ENCODE peak calls at places on chromosomes 1 and 21, in eight cellular contexts. One of them, this sample, is unnamed.

GRCh38 chr1:24828887-24829192 is 83.6 kb downstream of the CLIC4 start:
- DNase-seq in cardiac muscle cell: no peak
- DNase-seq in DND-41: no peak
- DNase-seq in CD8-positive, alpha-beta memory T cell: no peak
- DNase-seq in neural progenitor cell: no peak
- DNase-seq in CD4-positive, alpha-beta T cell: no peak
- DNase-seq in HCT116: no peak
- DNase-seq in dorsolateral prefrontal cortex: no peak
- DNase-seq in this sample: no peak

GRCh38 chr1:95232646-95233320 is 1.2 kb upstream of the RWDD3 start:
- DNase-seq in CD8-positive, alpha-beta memory T cell: no peak
- DNase-seq in HCT116: no peak
- DNase-seq in neural progenitor cell: no peak
- DNase-seq in cardiac muscle cell: peak
- DNase-seq in DND-41: no peak
- DNase-seq in CD4-positive, alpha-beta T cell: no peak
- DNase-seq in dorsolateral prefrontal cortex: no peak
- DNase-seq in this sample: no peak

GRCh38 chr1:206658264-206658980 is 23.1 kb downstream of the DYRK3 start:
- DNase-seq in neural progenitor cell: peak
- DNase-seq in CD8-positive, alpha-beta memory T cell: peak
- DNase-seq in HCT116: peak
- DNase-seq in dorsolateral prefrontal cortex: no peak
- DNase-seq in cardiac muscle cell: peak
- DNase-seq in DND-41: peak
- DNase-seq in CD4-positive, alpha-beta T cell: peak
- DNase-seq in this sample: peak

GRCh38 chr21:46291561-46291960 is 5.4 kb downstream of the YBEY start:
- DNase-seq in CD4-positive, alpha-beta T cell: no peak
- DNase-seq in neural progenitor cell: no peak
- DNase-seq in CD8-positive, alpha-beta memory T cell: no peak
- DNase-seq in HCT116: no peak
- DNase-seq in DND-41: no peak
- DNase-seq in dorsolateral prefrontal cortex: no peak
- DNase-seq in cardiac muscle cell: no peak
- DNase-seq in this sample: no peak

GRCh38 chr1:68151690-68152089 is 80.6 kb downstream of the WLS start:
- DNase-seq in DND-41: no peak
- DNase-seq in CD4-positive, alpha-beta T cell: no peak
- DNase-seq in cardiac muscle cell: no peak
- DNase-seq in HCT116: no peak
- DNase-seq in CD8-positive, alpha-beta memory T cell: no peak
- DNase-seq in dorsolateral prefrontal cortex: no peak
- DNase-seq in neural progenitor cell: no peak
- DNase-seq in this sample: no peak

GRCh38 chr1:227540170-227541098 is 22.9 kb upstream of the ZNF678 start:
- DNase-seq in DND-41: no peak
- DNase-seq in dorsolateral prefrontal cortex: no peak
- DNase-seq in cardiac muscle cell: no peak
- DNase-seq in CD4-positive, alpha-beta T cell: no peak
- DNase-seq in HCT116: no peak
- DNase-seq in neural progenitor cell: no peak
- DNase-seq in CD8-positive, alpha-beta memory T cell: no peak
- DNase-seq in this sample: no peak

GRCh38 chr1:155466617-155466972 is 96.0 kb downstream of the ASH1L start:
- DNase-seq in CD4-positive, alpha-beta T cell: no peak
- DNase-seq in dorsolateral prefrontal cortex: no peak
- DNase-seq in cardiac muscle cell: no peak
- DNase-seq in neural progenitor cell: no peak
- DNase-seq in HCT116: no peak
- DNase-seq in CD8-positive, alpha-beta memory T cell: no peak
- DNase-seq in DND-41: no peak
- DNase-seq in this sample: no peak

GRCh38 chr1:221881805-221882581 is 140.1 kb upstream of the DUSP10 start:
- DNase-seq in neural progenitor cell: no peak
- DNase-seq in CD4-positive, alpha-beta T cell: no peak
- DNase-seq in HCT116: no peak
- DNase-seq in DND-41: no peak
- DNase-seq in CD8-positive, alpha-beta memory T cell: no peak
- DNase-seq in cardiac muscle cell: no peak
- DNase-seq in dorsolateral prefrontal cortex: no peak
- DNase-seq in this sample: no peak

GRCh38 chr1:44811234-44811633 is 2.9 kb downstream of the BTBD19 start:
- DNase-seq in neural progenitor cell: peak
- DNase-seq in CD8-positive, alpha-beta memory T cell: no peak
- DNase-seq in cardiac muscle cell: no peak
- DNase-seq in CD4-positive, alpha-beta T cell: peak
- DNase-seq in dorsolateral prefrontal cortex: no peak
- DNase-seq in HCT116: no peak
- DNase-seq in DND-41: no peak
- DNase-seq in this sample: no peak

GRCh38 chr1:110285316-110285715 is 53.9 kb upstream of the RBM15 start:
- DNase-seq in CD8-positive, alpha-beta memory T cell: no peak
- DNase-seq in dorsolateral prefrontal cortex: no peak
- DNase-seq in CD4-positive, alpha-beta T cell: no peak
- DNase-seq in HCT116: no peak
- DNase-seq in neural progenitor cell: no peak
- DNase-seq in cardiac muscle cell: no peak
- DNase-seq in DND-41: no peak
- DNase-seq in this sample: no peak
- H3K27ac ChIP-seq in CD8-positive, alpha-beta memory T cell: no peak
- H3K27ac ChIP-seq in dorsolateral prefrontal cortex: no peak
- H3K27ac ChIP-seq in CD4-positive, alpha-beta T cell: no peak
- H3K27ac ChIP-seq in HCT116: no peak
- H3K27ac ChIP-seq in neural progenitor cell: no peak
- H3K27ac ChIP-seq in cardiac muscle cell: no peak
- H3K27ac ChIP-seq in DND-41: no peak
- H3K27ac ChIP-seq in this sample: no peak

GRCh38 chr1:61297887-61298286 is 215.5 kb downstream of the NFIA start:
- DNase-seq in HCT116: no peak
- DNase-seq in CD4-positive, alpha-beta T cell: no peak
- DNase-seq in cardiac muscle cell: no peak
- DNase-seq in DND-41: no peak
- DNase-seq in CD8-positive, alpha-beta memory T cell: no peak
- DNase-seq in neural progenitor cell: no peak
- DNase-seq in dorsolateral prefrontal cortex: no peak
- DNase-seq in this sample: no peak

GRCh38 chr1:61295818-61296537 is 213.6 kb downstream of the NFIA start:
- DNase-seq in dorsolateral prefrontal cortex: no peak
- DNase-seq in cardiac muscle cell: no peak
- DNase-seq in CD4-positive, alpha-beta T cell: no peak
- DNase-seq in neural progenitor cell: no peak
- DNase-seq in CD8-positive, alpha-beta memory T cell: no peak
- DNase-seq in DND-41: no peak
- DNase-seq in HCT116: no peak
- DNase-seq in this sample: no peak

GRCh38 chr1:61301824-61302652 is 219.7 kb downstream of the NFIA start:
- DNase-seq in neural progenitor cell: no peak
- DNase-seq in CD8-positive, alpha-beta memory T cell: no peak
- DNase-seq in dorsolateral prefrontal cortex: no peak
- DNase-seq in CD4-positive, alpha-beta T cell: no peak
- DNase-seq in DND-41: no peak
- DNase-seq in HCT116: no peak
- DNase-seq in cardiac muscle cell: peak
- DNase-seq in this sample: no peak

GRCh38 chr1:61300899-61301298 is 218.5 kb downstream of the NFIA start:
- DNase-seq in neural progenitor cell: no peak
- DNase-seq in HCT116: no peak
- DNase-seq in CD4-positive, alpha-beta T cell: no peak
- DNase-seq in cardiac muscle cell: no peak
- DNase-seq in CD8-positive, alpha-beta memory T cell: no peak
- DNase-seq in dorsolateral prefrontal cortex: no peak
- DNase-seq in DND-41: no peak
- DNase-seq in this sample: no peak

GRCh38 chr1:61299468-61299867 is 217.1 kb downstream of the NFIA start:
- DNase-seq in cardiac muscle cell: peak
- DNase-seq in neural progenitor cell: no peak
- DNase-seq in HCT116: no peak
- DNase-seq in DND-41: no peak
- DNase-seq in dorsolateral prefrontal cortex: no peak
- DNase-seq in CD4-positive, alpha-beta T cell: no peak
- DNase-seq in CD8-positive, alpha-beta memory T cell: no peak
- DNase-seq in this sample: no peak
- H3K27ac ChIP-seq in cardiac muscle cell: no peak
- H3K27ac ChIP-seq in neural progenitor cell: no peak
- H3K27ac ChIP-seq in HCT116: no peak
- H3K27ac ChIP-seq in DND-41: no peak
- H3K27ac ChIP-seq in dorsolateral prefrontal cortex: no peak
- H3K27ac ChIP-seq in CD4-positive, alpha-beta T cell: no peak
- H3K27ac ChIP-seq in CD8-positive, alpha-beta memory T cell: no peak
- H3K27ac ChIP-seq in this sample: no peak

GRCh38 chr1:186102559-186103148 is 272.4 kb downstream of the TPR start:
- DNase-seq in dorsolateral prefrontal cortex: no peak
- DNase-seq in cardiac muscle cell: peak
- DNase-seq in CD8-positive, alpha-beta memory T cell: no peak
- DNase-seq in HCT116: no peak
- DNase-seq in DND-41: no peak
- DNase-seq in neural progenitor cell: no peak
- DNase-seq in CD4-positive, alpha-beta T cell: no peak
- DNase-seq in this sample: no peak
- H3K27ac ChIP-seq in dorsolateral prefrontal cortex: no peak
- H3K27ac ChIP-seq in cardiac muscle cell: no peak
- H3K27ac ChIP-seq in CD8-positive, alpha-beta memory T cell: no peak
- H3K27ac ChIP-seq in HCT116: no peak
- H3K27ac ChIP-seq in DND-41: no peak
- H3K27ac ChIP-seq in neural progenitor cell: no peak
- H3K27ac ChIP-seq in CD4-positive, alpha-beta T cell: no peak
- H3K27ac ChIP-seq in this sample: no peak

GRCh38 chr1:200483491-200484143 is 73.8 kb upstream of the ZNF281 start:
- DNase-seq in CD4-positive, alpha-beta T cell: no peak
- DNase-seq in cardiac muscle cell: peak
- DNase-seq in neural progenitor cell: peak
- DNase-seq in HCT116: peak
- DNase-seq in CD8-positive, alpha-beta memory T cell: no peak
- DNase-seq in dorsolateral prefrontal cortex: no peak
- DNase-seq in DND-41: no peak
- DNase-seq in this sample: no peak
- H3K27ac ChIP-seq in CD4-positive, alpha-beta T cell: no peak
- H3K27ac ChIP-seq in cardiac muscle cell: no peak
- H3K27ac ChIP-seq in neural progenitor cell: no peak
- H3K27ac ChIP-seq in HCT116: no peak
- H3K27ac ChIP-seq in CD8-positive, alpha-beta memory T cell: no peak
- H3K27ac ChIP-seq in dorsolateral prefrontal cortex: no peak
- H3K27ac ChIP-seq in DND-41: no peak
- H3K27ac ChIP-seq in this sample: no peak

GRCh38 chr1:111990026-111990877 is 784 bp upstream of the KCND3 start:
- DNase-seq in dorsolateral prefrontal cortex: no peak
- DNase-seq in DND-41: no peak
- DNase-seq in cardiac muscle cell: no peak
- DNase-seq in HCT116: no peak
- DNase-seq in neural progenitor cell: peak
- DNase-seq in CD8-positive, alpha-beta memory T cell: no peak
- DNase-seq in CD4-positive, alpha-beta T cell: no peak
- DNase-seq in this sample: no peak
- H3K27ac ChIP-seq in dorsolateral prefrontal cortex: peak
- H3K27ac ChIP-seq in DND-41: no peak
- H3K27ac ChIP-seq in cardiac muscle cell: no peak
- H3K27ac ChIP-seq in HCT116: no peak
- H3K27ac ChIP-seq in neural progenitor cell: no peak
- H3K27ac ChIP-seq in CD8-positive, alpha-beta memory T cell: no peak
- H3K27ac ChIP-seq in CD4-positive, alpha-beta T cell: no peak
- H3K27ac ChIP-seq in this sample: no peak